ENCODE peak calls at places on chromosomes 16 and 17, in eight cellular contexts. X is iPS-NIHi11; P is HEK293T; N is A549; G is mucosa of descending colon; C is iris pigment epithelial cell; J is activated CD8-positive, alpha-beta T cell treated with anti-CD3 and anti-CD28 coated beads for 36 hours; H is AG10803. W is an unnamed sample.

GRCh38 chr17:2070241-2071023 is 15.5 kb downstream of the HIC1 start:
- DNase-seq in X (peak), P (no peak), N (no peak), G (no peak), C (no peak), J (peak), H (no peak), W (no peak)

GRCh38 chr16:75837681-75838080 is 111.4 kb upstream of the CPHXL start:
- DNase-seq in X (no peak), P (no peak), N (no peak), G (no peak), C (no peak), J (no peak), H (no peak), W (peak)

GRCh38 chr16:51762081-51762995 is 611.3 kb upstream of the SALL1 start:
- DNase-seq in X (peak), P (peak), N (peak), G (peak), C (peak), J (peak), H (peak), W (peak)

GRCh38 chr17:65914784-65915342 is 277.1 kb downstream of the CEP112 start:
- DNase-seq in X (no peak), P (no peak), N (no peak), G (no peak), C (peak), J (peak), H (no peak), W (no peak)

GRCh38 chr17:32525116-32525515 is 38.3 kb downstream of the CDK5R1 start:
- DNase-seq in X (no peak), P (no peak), N (no peak), G (no peak), C (peak), J (no peak), H (peak), W (peak)

GRCh38 chr16:27769561-27770222 is 219.7 kb downstream of the KATNIP start:
- DNase-seq in X (peak), P (no peak), N (no peak), G (no peak), C (peak), J (no peak), H (peak), W (no peak)

GRCh38 chr17:82291582-82292250 is 18.2 kb upstream of the CSNK1D start:
- DNase-seq in X (no peak), P (no peak), N (no peak), G (no peak), C (no peak), J (no peak), H (no peak), W (no peak)

GRCh38 chr16:11333696-11334095 is 11.6 kb upstream of the RMI2 start:
- DNase-seq in X (no peak), P (no peak), N (no peak), G (no peak), C (no peak), J (no peak), H (no peak), W (no peak)

GRCh38 chr17:79342376-79342775 is 267.8 kb downstream of the ENGASE start:
- DNase-seq in X (no peak), P (no peak), N (no peak), G (no peak), C (no peak), J (no peak), H (no peak), W (no peak)

GRCh38 chr17:76725580-76726230 is 701 bp downstream of the JMJD6 start:
- DNase-seq in X (peak), P (peak), N (peak), G (peak), C (peak), J (peak), H (peak), W (peak)

GRCh38 chr17:63772801-63773271 is 561 bp downstream of the CCDC47 start:
- DNase-seq in X (no peak), P (no peak), N (peak), G (peak), C (peak), J (no peak), H (peak), W (no peak)

GRCh38 chr16:5070431-5071186 is 1.0 kb upstream of the ALG1 start:
- DNase-seq in X (no peak), P (no peak), N (no peak), G (no peak), C (no peak), J (no peak), H (no peak), W (no peak)

W was measured in SK-MEL-5.